ENCODE peak calls at places on chromosomes 5 and 9, in nine cellular contexts. M is CD8-positive, alpha-beta T cell; D is stomach; C is OCI-LY7; E is sigmoid colon; X is SJSA1; U is Peyer's patch; G is GM12878; I is fibroblast of lung. Z is an unnamed sample.

GRCh38 chr5:134494780-134495179 is 30.7 kb upstream of the JADE2 start:
- DNase-seq in C (peak; percentile 21), U (no peak), M (no peak), X (no peak), E (no peak), D (peak; percentile 11), I (no peak), G (no peak), Z (no peak)

GRCh38 chr9:119026120-119026519 is 343.1 kb downstream of the BRINP1 start:
- DNase-seq in C (no peak), U (no peak), X (no peak), I (peak; percentile 87), D (no peak), G (no peak), M (no peak), E (peak; percentile 69), Z (no peak)

GRCh38 chr9:99057665-99058625 is 47.0 kb upstream of the TGFBR1 start:
- DNase-seq in D (peak; percentile 59), U (no peak), I (peak; percentile 92), C (peak; percentile 83), M (peak; percentile 41), X (peak; percentile 33), E (no peak), G (peak; percentile 64), Z (peak; percentile 57)

GRCh38 chr5:39584921-39585320 is 160.1 kb upstream of the DAB2 start:
- DNase-seq in D (no peak), U (no peak), E (no peak), I (peak; percentile 77), X (peak; percentile 15), C (no peak), M (no peak), G (no peak), Z (no peak)

GRCh38 chr5:37494756-37495155 is 115.6 kb downstream of the WDR70 start:
- DNase-seq in C (no peak), D (peak; percentile 40), I (peak; percentile 6), M (no peak), G (no peak), U (no peak), E (peak; percentile 66), X (no peak), Z (no peak)

GRCh38 chr5:178532666-178533065 is 57.5 kb downstream of the COL23A1 start:
- DNase-seq in E (no peak), D (no peak), G (no peak), U (no peak), C (no peak), M (no peak), X (no peak), I (no peak), Z (no peak)

GRCh38 chr9:90805006-90805993 is 3.7 kb downstream of the SYK start:
- DNase-seq in C (peak; percentile 45), E (no peak), U (no peak), M (no peak), D (no peak), X (no peak), I (no peak), G (no peak), Z (no peak)

GRCh38 chr5:159339451-159339850 is 9.2 kb upstream of the IL12B start:
- DNase-seq in G (no peak), I (no peak), E (no peak), X (no peak), M (no peak), U (no peak), C (no peak), D (no peak), Z (no peak)

GRCh38 chr9:124216474-124217176 is 41.1 kb upstream of the NEK6 start:
- DNase-seq in D (peak; percentile 35), E (peak; percentile 54), C (peak; percentile 84), G (peak; percentile 80), I (no peak), U (no peak), X (no peak), M (no peak), Z (peak; percentile 58)

GRCh38 chr9:20014168-20014567 is 225.3 kb upstream of the SLC24A2 start:
- DNase-seq in M (no peak), G (no peak), D (no peak), U (no peak), E (no peak), C (no peak), X (no peak), I (no peak), Z (no peak)

GRCh38 chr9:90801175-90801506 is 478 bp upstream of the SYK start:
- DNase-seq in M (no peak), C (peak; percentile 53), X (no peak), D (no peak), E (no peak), U (no peak), G (no peak), I (no peak), Z (no peak)

GRCh38 chr9:13919386-13919785 is 394.6 kb downstream of the NFIB start:
- DNase-seq in G (no peak), D (no peak), I (peak; percentile 74), U (no peak), C (no peak), X (no peak), M (no peak), E (no peak), Z (no peak)

GRCh38 chr9:79357620-79358019 is 214.1 kb upstream of the TLE4 start:
- DNase-seq in U (no peak), I (no peak), G (no peak), M (no peak), D (no peak), C (no peak), E (peak; percentile 67), X (no peak), Z (no peak)

GRCh38 chr5:15752886-15753285 is 252.9 kb downstream of the FBXL7 start:
- DNase-seq in E (peak; percentile 72), G (no peak), M (no peak), C (no peak), X (peak; percentile 54), I (peak; percentile 50), D (no peak), U (no peak), Z (no peak)

GRCh38 chr5:119470105-119470763 is 17.9 kb downstream of the HSD17B4 start:
- DNase-seq in D (no peak), E (no peak), C (no peak), M (no peak), X (no peak), U (no peak), G (peak; percentile 50), I (no peak), Z (no peak)

GRCh38 chr5:127878174-127878750 is 175.1 kb downstream of the CCDC192 start:
- DNase-seq in G (no peak), C (peak; percentile 23), X (peak; percentile 60), D (peak; percentile 76), M (no peak), E (no peak), U (peak; percentile 65), I (peak; percentile 40), Z (peak; percentile 81)

GRCh38 chr9:127568971-127569818 is 42.9 kb upstream of the STXBP1 start:
- DNase-seq in U (peak; percentile 97), I (peak; percentile 75), D (peak; percentile 87), X (peak; percentile 69), E (peak; percentile 92), C (peak; percentile 84), G (no peak), M (peak; percentile 49), Z (peak; percentile 90)
- H3K4me1 ChIP-seq in U (peaks cover 50% of the 10 kb centered on the region), I (peaks cover 32% of the 10 kb centered on the region), D (peaks cover 58% of the 10 kb centered on the region), X (peaks cover 49% of the 10 kb centered on the region), E (peaks cover 51% of the 10 kb centered on the region), C (peaks cover 18% of the 10 kb centered on the region), G (peaks cover 12% of the 10 kb centered on the region), M (peaks cover 30% of the 10 kb centered on the region), Z (peaks cover 14% of the 10 kb centered on the region)

GRCh38 chr9:16718296-16718695 is 152.2 kb downstream of the BNC2 start:
- DNase-seq in X (no peak), I (no peak), G (no peak), M (no peak), C (no peak), U (no peak), D (no peak), E (no peak), Z (no peak)

GRCh38 chr9:16720386-16720785 is 150.1 kb downstream of the BNC2 start:
- DNase-seq in I (peak; percentile 47), U (no peak), G (no peak), C (no peak), M (no peak), D (no peak), E (no peak), X (no peak), Z (no peak)

GRCh38 chr9:16718952-16719351 is 151.5 kb downstream of the BNC2 start:
- DNase-seq in U (no peak), E (no peak), M (no peak), X (no peak), G (no peak), C (no peak), D (no peak), I (peak; percentile 44), Z (no peak)

GRCh38 chr9:16721972-16722371 is 148.5 kb downstream of the BNC2 start:
- DNase-seq in D (no peak), X (peak; percentile 53), I (peak; percentile 68), G (no peak), U (no peak), E (peak; percentile 91), C (no peak), M (no peak), Z (no peak)

GRCh38 chr9:16719921-16720320 is 150.5 kb downstream of the BNC2 start:
- DNase-seq in X (no peak), U (no peak), D (no peak), I (no peak), C (no peak), E (no peak), M (no peak), G (no peak), Z (no peak)
- H3K27ac ChIP-seq in X (peak overlapping the region; percentile 64), U (no peak overlapping the region), D (no peak overlapping the region), I (no peak overlapping the region), C (no peak overlapping the region), E (peak overlapping the region; percentile 49), M (no peak overlapping the region), G (no peak overlapping the region), Z (no peak overlapping the region)

GRCh38 chr5:137564475-137564961 is 65.4 kb upstream of the SPOCK1 start:
- DNase-seq in M (no peak), X (no peak), E (no peak), D (no peak), I (peak; percentile 74), G (no peak), U (no peak), C (no peak), Z (no peak)
- H3K4me1 ChIP-seq in M (no peaks in the 10 kb centered on the region), X (no peaks in the 10 kb centered on the region), E (no peaks in the 10 kb centered on the region), D (no peaks in the 10 kb centered on the region), I (peaks cover 2% of the 10 kb centered on the region), G (no peaks in the 10 kb centered on the region), U (no peaks in the 10 kb centered on the region), C (no peaks in the 10 kb centered on the region), Z (no peaks in the 10 kb centered on the region)

GRCh38 chr9:113633782-113634596 is 170.5 kb downstream of the RGS3 start:
- DNase-seq in E (peak; percentile 42), G (no peak), M (no peak), X (peak; percentile 30), I (no peak), U (peak; percentile 20), C (no peak), D (no peak), Z (no peak)
- H3K27ac ChIP-seq in E (no peak overlapping the region), G (no peak overlapping the region), M (no peak overlapping the region), X (peak overlapping the region; percentile 27), I (no peak overlapping the region), U (no peak overlapping the region), C (no peak overlapping the region), D (no peak overlapping the region), Z (no peak overlapping the region)